ENCODE peak calls at places on chromosomes 5 and 9, in seven cellular contexts. T is fibroblast of lung, C is stomach, J is neuronal stem cell, S is WERI-Rb-1, M is iPS DF 6.9, E is mesendoderm. P is an unnamed sample. For H3K36me3 and H3K27me3, the result is how much of the 10 kb centered on the place peaks cover.

GRCh38 chr9:127970401-127971313 is 10.1 kb downstream of the EEIG1 start:
- DNase-seq in T (no peak), C (no peak), J (no peak), S (peak), M (no peak), E (no peak), P (peak)

GRCh38 chr9:89667730-89668129 is 62.9 kb downstream of the GADD45G start:
- DNase-seq in T (no peak), C (peak), J (no peak), S (no peak), M (no peak), E (peak), P (no peak)

GRCh38 chr5:108251350-108251749 is 130.5 kb downstream of the FBXL17 start:
- DNase-seq in T (no peak), C (no peak), J (no peak), S (no peak), M (no peak), E (no peak), P (no peak)

GRCh38 chr5:167699434-167699833 is 592.0 kb upstream of the WWC1 start:
- DNase-seq in T (peak), C (no peak), J (peak), S (no peak), M (peak), E (peak), P (no peak)

GRCh38 chr5:61817472-61818326 is 485.6 kb downstream of the ZSWIM6 start:
- DNase-seq in T (peak), C (peak), J (peak), S (peak), M (peak), E (peak), P (no peak)

GRCh38 chr9:105389789-105390188 is 58.0 kb upstream of the FSD1L start:
- DNase-seq in T (no peak), C (no peak), J (no peak), S (no peak), M (no peak), E (no peak), P (no peak)

GRCh38 chr9:16401720-16402119 is 468.8 kb downstream of the BNC2 start:
- DNase-seq in T (no peak), C (no peak), J (no peak), S (no peak), M (no peak), E (no peak), P (no peak)

GRCh38 chr5:59368951-59369350 is 524.6 kb downstream of the PDE4D start:
- DNase-seq in T (no peak), C (no peak), J (no peak), S (no peak), M (no peak), E (no peak), P (no peak)

GRCh38 chr5:73564018-73564417 is 1.4 kb downstream of the ANKRA2 start:
- DNase-seq in T (peak), C (no peak), J (no peak), S (no peak), M (no peak), E (no peak), P (no peak)

GRCh38 chr5:151213803-151214613 is 9.9 kb downstream of the CCDC69 start:
- DNase-seq in T (peak), C (peak), J (no peak), S (no peak), M (no peak), E (peak), P (peak)

GRCh38 chr9:133203506-133204075 is 5.5 kb downstream of the OBP2B start:
- DNase-seq in T (no peak), C (peak), J (no peak), S (no peak), M (no peak), E (no peak), P (no peak)
- H3K36me3 ChIP-seq in T (under half), C (under half), J (under half), S (under half), M (under half), E (under half), P (under half)

GRCh38 chr9:21989440-21990189 is 4.6 kb downstream of the CDKN2A start:
- DNase-seq in T (no peak), C (no peak), J (no peak), S (no peak), M (no peak), E (peak), P (no peak)

GRCh38 chr9:21988056-21988990 is 5.9 kb downstream of the CDKN2A start:
- DNase-seq in T (no peak), C (no peak), J (no peak), S (no peak), M (no peak), E (no peak), P (no peak)

GRCh38 chr9:21991039-21991959 is 2.9 kb downstream of the CDKN2A start:
- DNase-seq in T (no peak), C (no peak), J (no peak), S (no peak), M (no peak), E (no peak), P (no peak)

GRCh38 chr9:21983509-21983908 is 10.7 kb downstream of the CDKN2A start:
- DNase-seq in T (no peak), C (no peak), J (no peak), S (no peak), M (no peak), E (no peak), P (no peak)

DNA sequence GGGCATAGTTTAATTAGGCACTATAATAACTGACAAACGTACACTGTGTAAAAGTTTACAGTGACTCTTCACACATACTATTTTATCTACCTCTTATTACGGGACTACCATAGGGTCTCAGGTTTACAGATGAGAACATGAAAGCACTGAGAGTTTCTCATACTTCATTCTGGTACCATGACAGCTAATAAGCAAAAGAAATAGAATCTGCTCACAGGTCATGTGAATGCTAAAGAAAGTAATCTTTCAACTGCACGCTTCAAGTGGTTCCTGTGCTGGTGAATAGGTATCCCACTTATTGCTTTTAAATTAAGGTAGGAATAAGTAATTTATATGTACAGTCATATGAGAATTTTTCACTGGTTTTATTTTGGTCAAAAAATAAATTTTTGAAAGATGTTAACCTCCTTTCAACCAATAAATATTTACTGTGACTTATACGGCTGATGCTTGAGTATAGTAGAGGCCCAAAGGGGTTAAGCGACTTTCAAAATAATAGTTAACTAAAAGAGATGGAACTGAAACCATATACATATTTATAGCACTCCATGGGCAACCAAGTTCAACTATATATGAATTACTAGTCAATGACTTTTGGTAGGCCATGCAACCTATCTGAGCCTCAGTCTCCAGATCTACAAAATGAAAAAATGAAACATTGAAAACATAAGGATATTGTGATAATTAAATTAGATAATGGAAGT is 8.1 kb downstream of the CDKN2A start:
- DNase-seq in T (no peak), C (no peak), J (no peak), S (no peak), M (no peak), E (no peak), P (no peak)
- H3K27me3 ChIP-seq in T (under half), C (under half), J (under half), S (under half), M (under half), E (under half), P (under half)

GRCh38 chr9:114335745-114336144 is 6.1 kb downstream of the ORM2 start:
- DNase-seq in T (no peak), C (no peak), J (no peak), S (no peak), M (no peak), E (no peak), P (no peak)
- H3K4me3 ChIP-seq in T (no peak), C (no peak), J (no peak), S (no peak), M (no peak), E (no peak), P (no peak)

GRCh38 chr9:113158446-113158845 is 7.6 kb downstream of the SLC31A2 start:
- DNase-seq in T (no peak), C (no peak), J (no peak), S (no peak), M (no peak), E (no peak), P (no peak)
- H3K36me3 ChIP-seq in T (under half), C (half or more), J (under half), S (under half), M (under half), E (under half), P (under half)

GRCh38 chr9:81611664-81612063 is 77.7 kb downstream of the TLE1 start:
- DNase-seq in T (no peak), C (no peak), J (no peak), S (no peak), M (no peak), E (no peak), P (no peak)

GRCh38 chr9:81608289-81608657 is 81.1 kb downstream of the TLE1 start:
- DNase-seq in T (no peak), C (no peak), J (no peak), S (no peak), M (no peak), E (no peak), P (no peak)

GRCh38 chr9:81607593-81608288 is 81.6 kb downstream of the TLE1 start:
- DNase-seq in T (no peak), C (no peak), J (no peak), S (no peak), M (no peak), E (no peak), P (no peak)

GRCh38 chr9:81610739-81611107 is 78.6 kb downstream of the TLE1 start:
- DNase-seq in T (no peak), C (no peak), J (no peak), S (no peak), M (no peak), E (no peak), P (no peak)

GRCh38 chr9:81609782-81610738 is 79.3 kb downstream of the TLE1 start:
- DNase-seq in T (no peak), C (no peak), J (no peak), S (peak), M (no peak), E (peak), P (no peak)
- H3K27me3 ChIP-seq in T (under half), C (under half), J (under half), S (under half), M (under half), E (under half), P (under half)

GRCh38 chr9:132424857-132425702 is 15.1 kb downstream of the CFAP77 start:
- DNase-seq in T (no peak), C (no peak), J (peak), S (peak), M (no peak), E (peak), P (no peak)
- H3K4me3 ChIP-seq in T (no peak), C (no peak), J (no peak), S (no peak), M (no peak), E (no peak), P (no peak)

DNA sequence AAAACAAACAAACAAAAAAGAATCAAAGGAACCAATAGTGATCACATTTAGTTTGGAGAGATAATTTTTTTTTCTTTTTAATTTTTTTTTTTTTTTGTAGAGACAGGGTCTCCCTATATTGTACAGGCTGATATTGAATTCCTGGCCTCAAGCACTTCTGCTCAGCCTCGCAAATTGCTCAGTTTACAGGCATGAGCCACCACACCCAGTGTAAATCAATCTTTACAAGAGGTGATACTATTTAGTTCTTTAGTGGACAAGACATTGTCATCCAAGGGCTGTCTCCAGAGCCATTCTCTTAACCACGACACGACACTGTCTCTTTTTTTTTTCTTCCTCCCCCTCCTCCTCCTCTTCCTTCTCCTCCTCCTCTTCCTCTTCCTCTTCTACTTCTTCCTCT is 29.6 kb downstream of the ERAP2 start:
- DNase-seq in T (no peak), C (no peak), J (no peak), S (no peak), M (no peak), E (no peak), P (no peak)
- H3K36me3 ChIP-seq in T (under half), C (half or more), J (under half), S (under half), M (under half), E (under half), P (under half)

GRCh38 chr9:107739601-107740082 is 250.1 kb upstream of the KLF4 start:
- DNase-seq in T (peak), C (peak), J (no peak), S (no peak), M (no peak), E (no peak), P (no peak)
- H3K27me3 ChIP-seq in T (under half), C (under half), J (under half), S (half or more), M (under half), E (under half), P (under half)

DNA sequence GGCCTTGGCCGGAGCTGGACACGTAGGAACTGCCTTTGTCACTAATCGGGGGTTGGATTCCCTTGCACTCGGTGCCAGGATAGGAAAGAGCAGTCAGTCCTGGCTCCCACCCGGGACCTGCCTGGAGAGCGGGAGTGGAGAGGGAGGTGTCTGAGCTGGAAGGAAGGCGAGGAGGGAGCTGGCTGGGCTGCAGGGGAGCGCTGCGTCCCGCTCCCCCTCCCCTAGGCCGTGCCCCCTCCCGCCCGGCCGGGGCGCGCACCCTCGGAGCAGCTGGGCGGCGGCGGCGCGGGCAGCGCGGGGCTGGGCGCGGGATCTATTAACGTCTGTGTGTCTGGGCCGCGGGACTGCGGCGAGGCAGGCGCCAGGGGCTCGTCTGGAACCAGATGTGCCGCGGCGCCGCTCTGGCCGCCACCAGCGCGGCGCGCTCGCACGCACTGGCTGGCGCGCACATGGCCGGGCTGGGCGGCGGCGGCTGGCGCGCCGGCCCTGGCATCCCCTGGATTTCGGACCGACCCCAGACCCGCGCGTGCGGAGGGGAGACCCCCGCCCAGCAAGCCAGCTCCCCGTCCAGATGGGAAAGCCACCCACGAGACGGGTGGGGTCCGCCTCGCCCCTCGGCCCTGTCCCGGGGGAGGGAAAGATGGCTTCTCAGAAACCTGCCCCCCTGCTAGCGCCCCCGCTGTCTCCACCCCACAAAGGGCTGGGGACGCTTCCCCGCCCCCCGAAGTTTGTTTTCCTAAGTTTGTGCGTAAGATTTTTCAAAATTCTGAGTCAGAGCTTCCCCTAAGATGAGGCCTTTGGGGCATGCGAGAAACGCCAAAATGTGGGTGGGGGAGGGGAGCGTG is 31.9 kb downstream of the PRRX2 start:
- DNase-seq in T (peak), C (no peak), J (no peak), S (peak), M (no peak), E (peak), P (no peak)
- H3K4me3 ChIP-seq in T (peak), C (peak), J (peak), S (peak), M (peak), E (peak), P (no peak)